ENCODE peak calls at places on chromosomes 3 and 15, in eight cellular contexts. X, P, Q, V, O, I, N and S are unnamed samples.

GRCh38 chr3:109532257-109533216 is 195.2 kb upstream of the DPPA4 start:
- DNase-seq in X (no peak), P (no peak), Q (no peak), V (peak; percentile 43), O (no peak), I (peak; percentile 81), N (peak; percentile 49), S (no peak)

GRCh38 chr15:90838544-90838943 is 29.8 kb upstream of the FURIN start:
- DNase-seq in X (no peak), P (no peak), Q (no peak), V (no peak), O (no peak), I (no peak), N (no peak), S (no peak)

GRCh38 chr3:151047636-151048035 is 37.8 kb upstream of the MED12L start:
- DNase-seq in X (no peak), P (no peak), Q (no peak), V (no peak), O (no peak), I (peak; percentile 38), N (no peak), S (no peak)

GRCh38 chr15:63565784-63566183 is 31.4 kb upstream of the FBXL22 start:
- DNase-seq in X (no peak), P (no peak), Q (no peak), V (no peak), O (no peak), I (no peak), N (no peak), S (no peak)

GRCh38 chr3:171005648-171006047 is 20.9 kb downstream of the SLC2A2 start:
- DNase-seq in X (no peak), P (no peak), Q (no peak), V (no peak), O (no peak), I (no peak), N (no peak), S (no peak)

GRCh38 chr3:11915621-11916417 is 69.1 kb upstream of the TAMM41 start:
- DNase-seq in X (no peak), P (no peak), Q (no peak), V (no peak), O (peak; percentile 64), I (no peak), N (no peak), S (no peak)

GRCh38 chr3:99313481-99313880 is 324.9 kb upstream of the COL8A1 start:
- DNase-seq in X (no peak), P (no peak), Q (no peak), V (no peak), O (no peak), I (no peak), N (no peak), S (no peak)

GRCh38 chr15:74339371-74339770 is 28.1 kb downstream of the CYP11A1 start:
- DNase-seq in X (no peak), P (no peak), Q (no peak), V (no peak), O (no peak), I (no peak), N (no peak), S (no peak)

GRCh38 chr15:92683511-92683834 is 27.9 kb upstream of the FAM174B start:
- DNase-seq in X (peak; percentile 53), P (no peak), Q (peak; percentile 31), V (peak; percentile 16), O (no peak), I (peak; percentile 68), N (peak; percentile 76), S (no peak)

GRCh38 chr3:52293491-52294319 is 6.1 kb downstream of the GLYCTK start:
- DNase-seq in X (no peak), P (no peak), Q (no peak), V (no peak), O (no peak), I (no peak), N (no peak), S (no peak)

GRCh38 chr3:47420044-47420430 is 39.2 kb downstream of the PTPN23 start:
- DNase-seq in X (no peak), P (no peak), Q (no peak), V (no peak), O (no peak), I (no peak), N (no peak), S (no peak)

GRCh38 chr3:140023616-140024530 is 88.9 kb downstream of the CLSTN2 start:
- DNase-seq in X (peak; percentile 37), P (no peak), Q (peak; percentile 39), V (no peak), O (no peak), I (no peak), N (no peak), S (no peak)

GRCh38 chr3:58296843-58297242 is 9.2 kb upstream of the RPP14 start:
- DNase-seq in X (no peak), P (no peak), Q (no peak), V (no peak), O (no peak), I (no peak), N (no peak), S (no peak)

GRCh38 chr15:69893863-69894262 is 203.9 kb downstream of the TLE3 start:
- DNase-seq in X (peak; percentile 28), P (no peak), Q (peak; percentile 54), V (peak; percentile 22), O (no peak), I (no peak), N (no peak), S (no peak)

GRCh38 chr15:72242775-72243370 is 11.9 kb upstream of the PKM start:
- DNase-seq in X (no peak), P (no peak), Q (no peak), V (no peak), O (no peak), I (no peak), N (no peak), S (no peak)

GRCh38 chr15:98731712-98732450 is 83.5 kb downstream of the IGF1R start:
- DNase-seq in X (no peak), P (no peak), Q (no peak), V (no peak), O (no peak), I (no peak), N (no peak), S (no peak)

DNA sequence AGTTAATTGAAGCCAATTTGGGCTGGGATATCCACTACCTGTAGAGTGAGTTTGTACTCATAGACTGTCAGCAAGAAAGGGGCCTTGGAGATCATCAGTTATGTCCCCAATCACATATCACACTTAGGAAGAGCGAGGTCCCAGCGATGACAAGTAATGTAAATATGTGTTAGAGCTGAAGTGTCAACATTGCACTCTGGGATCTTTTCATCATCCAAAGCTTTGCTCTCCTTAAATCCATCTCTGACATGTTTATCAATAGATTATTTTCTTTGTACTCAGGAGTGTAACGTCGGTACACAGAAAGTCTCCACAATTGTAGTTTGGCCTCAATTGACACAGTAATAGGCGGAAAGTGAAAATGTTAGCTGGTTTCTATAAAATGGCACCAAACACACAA is 113.7 kb upstream of the TPRG1 start:
- DNase-seq in X (no peak), P (no peak), Q (no peak), V (no peak), O (no peak), I (no peak), N (no peak), S (no peak)
- TF ChIP-seq POLR2A in X (no peak), P (no peak), Q (no peak), V (no peak), O (no peak), I (no peak), N (no peak), S (no peak)

GRCh38 chr3:177197041-177197933 is at the start of gene TBL1XR1:
- DNase-seq in X (peak; percentile 95), P (peak; percentile 74), Q (peak; percentile 93), V (peak; percentile 91), O (peak; percentile 94), I (peak; percentile 93), N (peak; percentile 95), S (peak; percentile 93)
- TF ChIP-seq POLR2A in X (no peak), P (no peak), Q (no peak), V (no peak), O (no peak), I (no peak), N (peak; percentile 37), S (no peak)

DNA sequence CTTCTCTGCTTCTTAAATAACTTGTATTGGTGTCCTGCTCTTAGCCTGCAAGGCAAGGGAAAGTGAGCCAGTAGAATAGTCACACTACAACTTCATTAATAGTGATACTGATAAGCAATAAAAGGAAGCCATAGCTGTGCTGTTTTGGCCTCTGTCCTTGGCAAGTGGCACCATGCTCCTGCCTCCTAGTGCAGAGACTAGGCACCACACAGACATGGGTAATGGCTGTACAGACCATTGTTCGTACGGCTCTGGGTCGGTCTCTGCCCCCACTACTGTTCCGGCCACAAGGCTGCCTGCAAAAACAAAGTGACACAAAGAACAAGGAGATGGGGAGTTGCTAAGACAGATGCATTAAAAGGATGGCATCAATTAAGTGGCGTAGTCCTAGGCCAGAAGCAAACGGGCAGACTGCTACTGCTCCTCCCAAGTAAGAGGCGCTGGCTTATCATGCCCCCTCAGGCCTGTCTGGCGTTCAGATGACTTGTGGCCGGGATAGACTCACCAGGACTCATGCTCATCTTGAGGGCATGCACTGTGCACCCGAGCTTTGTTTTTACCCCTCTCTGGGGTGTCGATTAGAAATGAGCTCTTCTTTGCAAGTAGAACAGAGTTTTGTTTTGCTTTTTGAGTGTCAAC is 75.6 kb downstream of the TRAK1 start:
- DNase-seq in X (peak; percentile 51), P (no peak), Q (no peak), V (no peak), O (no peak), I (no peak), N (no peak), S (no peak)
- TF ChIP-seq POLR2A in X (no peak), P (no peak), Q (no peak), V (no peak), O (no peak), I (no peak), N (no peak), S (no peak)

GRCh38 chr3:187838016-187838535 is 92.8 kb upstream of the BCL6 start:
- DNase-seq in X (no peak), P (no peak), Q (no peak), V (no peak), O (no peak), I (no peak), N (no peak), S (no peak)

GRCh38 chr3:187836848-187837770 is 91.8 kb upstream of the BCL6 start:
- DNase-seq in X (no peak), P (no peak), Q (no peak), V (no peak), O (no peak), I (no peak), N (no peak), S (no peak)

GRCh38 chr3:187841552-187841951 is 96.3 kb upstream of the BCL6 start:
- DNase-seq in X (no peak), P (no peak), Q (no peak), V (peak; percentile 75), O (no peak), I (peak; percentile 62), N (no peak), S (peak; percentile 19)

GRCh38 chr3:187843654-187844053 is 98.4 kb upstream of the BCL6 start:
- DNase-seq in X (peak; percentile 44), P (no peak), Q (no peak), V (no peak), O (no peak), I (no peak), N (no peak), S (no peak)

DNA sequence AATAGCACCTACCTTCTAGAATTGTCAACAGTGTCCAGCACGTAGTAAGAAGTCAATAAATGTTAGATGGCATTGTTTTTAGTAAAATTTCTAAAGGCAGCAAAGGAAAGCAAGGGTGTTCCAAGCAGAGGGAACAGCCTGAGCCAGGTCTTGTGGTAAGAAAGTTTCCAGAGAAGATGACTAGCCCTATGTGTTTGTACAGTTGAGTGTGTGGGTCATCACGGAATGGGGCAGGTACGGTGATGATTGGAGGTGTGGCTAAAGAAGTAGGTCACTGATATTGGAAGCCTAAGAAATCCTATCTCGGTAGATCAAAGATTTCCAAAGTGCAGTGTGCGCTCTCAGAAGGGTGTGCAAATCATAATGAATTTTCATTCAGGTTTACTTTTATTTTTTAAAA is 94.2 kb upstream of the BCL6 start:
- DNase-seq in X (no peak), P (no peak), Q (no peak), V (no peak), O (no peak), I (no peak), N (no peak), S (no peak)
- TF ChIP-seq POLR2A in X (no peak), P (no peak), Q (no peak), V (no peak), O (no peak), I (no peak), N (no peak), S (no peak)